ENCODE peak calls at places on chromosomes 13 and 19, in eight cellular contexts. One of them, this sample, is unnamed. For H3K27me3, the result is how much of the 10 kb centered on the place peaks cover.

GRCh38 chr19:35644987-35645679 is 3.0 kb upstream of the COX6B1 start:
- DNase-seq in left ventricle myocardium inferior: peak
- DNase-seq in psoas muscle: peak
- DNase-seq in CD8-positive, alpha-beta T cell: peak
- DNase-seq in stomach: peak
- DNase-seq in fibroblast of lung: peak
- DNase-seq in uterus: peak
- DNase-seq in heart left ventricle: peak
- DNase-seq in this sample: peak

GRCh38 chr19:8481616-8482015 is 20.8 kb downstream of the PRAM1 start:
- DNase-seq in left ventricle myocardium inferior: no peak
- DNase-seq in psoas muscle: no peak
- DNase-seq in CD8-positive, alpha-beta T cell: no peak
- DNase-seq in stomach: no peak
- DNase-seq in fibroblast of lung: no peak
- DNase-seq in uterus: no peak
- DNase-seq in heart left ventricle: no peak
- DNase-seq in this sample: no peak

GRCh38 chr13:31274345-31274870 is 74.6 kb downstream of the B3GLCT start:
- DNase-seq in left ventricle myocardium inferior: peak
- DNase-seq in psoas muscle: no peak
- DNase-seq in CD8-positive, alpha-beta T cell: no peak
- DNase-seq in stomach: no peak
- DNase-seq in fibroblast of lung: no peak
- DNase-seq in uterus: no peak
- DNase-seq in heart left ventricle: no peak
- DNase-seq in this sample: no peak

GRCh38 chr19:24140591-24140990 is 53.6 kb downstream of the ZNF254 start:
- DNase-seq in left ventricle myocardium inferior: no peak
- DNase-seq in psoas muscle: no peak
- DNase-seq in CD8-positive, alpha-beta T cell: no peak
- DNase-seq in stomach: no peak
- DNase-seq in fibroblast of lung: no peak
- DNase-seq in uterus: no peak
- DNase-seq in heart left ventricle: no peak
- DNase-seq in this sample: no peak

GRCh38 chr19:12365372-12366162 is at the start of gene ZNF442:
- DNase-seq in left ventricle myocardium inferior: peak
- DNase-seq in psoas muscle: peak
- DNase-seq in CD8-positive, alpha-beta T cell: peak
- DNase-seq in stomach: peak
- DNase-seq in fibroblast of lung: peak
- DNase-seq in uterus: peak
- DNase-seq in heart left ventricle: peak
- DNase-seq in this sample: peak

GRCh38 chr19:53903055-53903680 is 5.9 kb upstream of the CACNG7 start:
- DNase-seq in left ventricle myocardium inferior: no peak
- DNase-seq in psoas muscle: peak
- DNase-seq in CD8-positive, alpha-beta T cell: peak
- DNase-seq in stomach: no peak
- DNase-seq in fibroblast of lung: peak
- DNase-seq in uterus: no peak
- DNase-seq in heart left ventricle: no peak
- DNase-seq in this sample: no peak

GRCh38 chr19:21202865-21203494 is 61.1 kb downstream of the ZNF431 start:
- DNase-seq in left ventricle myocardium inferior: no peak
- DNase-seq in psoas muscle: no peak
- DNase-seq in CD8-positive, alpha-beta T cell: peak
- DNase-seq in stomach: no peak
- DNase-seq in fibroblast of lung: peak
- DNase-seq in uterus: no peak
- DNase-seq in heart left ventricle: no peak
- DNase-seq in this sample: no peak

GRCh38 chr13:93029536-93029935 is 197.1 kb upstream of the GPC6 start:
- DNase-seq in left ventricle myocardium inferior: no peak
- DNase-seq in psoas muscle: no peak
- DNase-seq in CD8-positive, alpha-beta T cell: no peak
- DNase-seq in stomach: no peak
- DNase-seq in fibroblast of lung: peak
- DNase-seq in uterus: no peak
- DNase-seq in heart left ventricle: no peak
- DNase-seq in this sample: no peak

GRCh38 chr19:45473366-45474190 is 5.8 kb downstream of the FOSB start:
- DNase-seq in left ventricle myocardium inferior: no peak
- DNase-seq in psoas muscle: no peak
- DNase-seq in CD8-positive, alpha-beta T cell: no peak
- DNase-seq in stomach: no peak
- DNase-seq in fibroblast of lung: no peak
- DNase-seq in uterus: no peak
- DNase-seq in heart left ventricle: no peak
- DNase-seq in this sample: no peak

GRCh38 chr13:34176636-34177035 is 358.7 kb downstream of the RFC3 start:
- DNase-seq in left ventricle myocardium inferior: no peak
- DNase-seq in psoas muscle: no peak
- DNase-seq in CD8-positive, alpha-beta T cell: no peak
- DNase-seq in stomach: no peak
- DNase-seq in fibroblast of lung: no peak
- DNase-seq in uterus: no peak
- DNase-seq in heart left ventricle: no peak
- DNase-seq in this sample: no peak

GRCh38 chr19:18788782-18789421 is 2.2 kb downstream of the COMP start:
- DNase-seq in left ventricle myocardium inferior: no peak
- DNase-seq in psoas muscle: no peak
- DNase-seq in CD8-positive, alpha-beta T cell: no peak
- DNase-seq in stomach: no peak
- DNase-seq in fibroblast of lung: no peak
- DNase-seq in uterus: no peak
- DNase-seq in heart left ventricle: no peak
- DNase-seq in this sample: no peak

GRCh38 chr13:48749699-48750473 is 96.2 kb downstream of the CYSLTR2 start:
- DNase-seq in left ventricle myocardium inferior: peak
- DNase-seq in psoas muscle: peak
- DNase-seq in CD8-positive, alpha-beta T cell: peak
- DNase-seq in stomach: peak
- DNase-seq in fibroblast of lung: peak
- DNase-seq in uterus: peak
- DNase-seq in heart left ventricle: peak
- DNase-seq in this sample: peak

GRCh38 chr19:45173816-45174215 is 4.2 kb downstream of the TRAPPC6A start:
- DNase-seq in left ventricle myocardium inferior: no peak
- DNase-seq in psoas muscle: no peak
- DNase-seq in CD8-positive, alpha-beta T cell: no peak
- DNase-seq in stomach: no peak
- DNase-seq in fibroblast of lung: peak
- DNase-seq in uterus: no peak
- DNase-seq in heart left ventricle: no peak
- DNase-seq in this sample: no peak

GRCh38 chr13:41061914-41062837 is 867 bp downstream of the WBP4 start:
- DNase-seq in left ventricle myocardium inferior: no peak
- DNase-seq in psoas muscle: no peak
- DNase-seq in CD8-positive, alpha-beta T cell: no peak
- DNase-seq in stomach: no peak
- DNase-seq in fibroblast of lung: peak
- DNase-seq in uterus: no peak
- DNase-seq in heart left ventricle: no peak
- DNase-seq in this sample: no peak

GRCh38 chr19:46133101-46133627 is 8.7 kb upstream of the IGFL3 start:
- DNase-seq in left ventricle myocardium inferior: no peak
- DNase-seq in psoas muscle: no peak
- DNase-seq in CD8-positive, alpha-beta T cell: no peak
- DNase-seq in stomach: no peak
- DNase-seq in fibroblast of lung: peak
- DNase-seq in uterus: peak
- DNase-seq in heart left ventricle: no peak
- DNase-seq in this sample: no peak

GRCh38 chr19:51156710-51157109 is 14.6 kb downstream of the SIGLEC7 start:
- DNase-seq in left ventricle myocardium inferior: no peak
- DNase-seq in psoas muscle: no peak
- DNase-seq in CD8-positive, alpha-beta T cell: no peak
- DNase-seq in stomach: no peak
- DNase-seq in fibroblast of lung: no peak
- DNase-seq in uterus: no peak
- DNase-seq in heart left ventricle: no peak
- DNase-seq in this sample: no peak
- H3K27me3 ChIP-seq in left ventricle myocardium inferior: half or more
- H3K27me3 ChIP-seq in psoas muscle: under half
- H3K27me3 ChIP-seq in CD8-positive, alpha-beta T cell: under half
- H3K27me3 ChIP-seq in stomach: under half
- H3K27me3 ChIP-seq in fibroblast of lung: under half
- H3K27me3 ChIP-seq in uterus: under half
- H3K27me3 ChIP-seq in heart left ventricle: under half
- H3K27me3 ChIP-seq in this sample: under half

GRCh38 chr19:16449330-16449961 is 22.3 kb downstream of the EPS15L1 start:
- DNase-seq in left ventricle myocardium inferior: no peak
- DNase-seq in psoas muscle: no peak
- DNase-seq in CD8-positive, alpha-beta T cell: no peak
- DNase-seq in stomach: no peak
- DNase-seq in fibroblast of lung: peak
- DNase-seq in uterus: no peak
- DNase-seq in heart left ventricle: no peak
- DNase-seq in this sample: no peak
- H3K27ac ChIP-seq in left ventricle myocardium inferior: peak
- H3K27ac ChIP-seq in psoas muscle: peak
- H3K27ac ChIP-seq in CD8-positive, alpha-beta T cell: no peak
- H3K27ac ChIP-seq in stomach: peak
- H3K27ac ChIP-seq in fibroblast of lung: no peak
- H3K27ac ChIP-seq in uterus: no peak
- H3K27ac ChIP-seq in heart left ventricle: no peak
- H3K27ac ChIP-seq in this sample: no peak

DNA sequence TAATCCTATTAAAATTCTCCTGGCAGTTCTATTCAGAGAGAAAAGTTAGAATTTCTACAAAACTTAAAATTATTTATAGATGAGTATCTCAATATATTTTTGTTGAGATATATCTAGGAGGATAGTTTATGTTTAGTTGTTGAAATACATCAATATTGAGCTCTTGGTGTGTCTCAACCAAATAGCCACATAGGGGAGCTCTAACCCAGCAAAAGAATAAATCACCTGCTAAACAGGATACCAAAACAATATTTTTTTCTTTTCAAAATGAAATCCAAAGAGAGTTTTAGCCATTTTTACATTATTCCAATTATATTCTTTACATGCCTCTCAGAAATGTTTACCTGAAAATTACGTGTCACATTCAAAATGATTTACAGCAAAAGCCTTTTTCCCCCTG is 954.7 kb downstream of the SLITRK6 start:
- DNase-seq in left ventricle myocardium inferior: no peak
- DNase-seq in psoas muscle: no peak
- DNase-seq in CD8-positive, alpha-beta T cell: no peak
- DNase-seq in stomach: no peak
- DNase-seq in fibroblast of lung: peak
- DNase-seq in uterus: no peak
- DNase-seq in heart left ventricle: no peak
- DNase-seq in this sample: no peak
- TF ChIP-seq CTCF in left ventricle myocardium inferior: peak
- TF ChIP-seq CTCF in psoas muscle: no peak
- TF ChIP-seq CTCF in CD8-positive, alpha-beta T cell: no peak
- TF ChIP-seq CTCF in stomach: no peak
- TF ChIP-seq CTCF in fibroblast of lung: peak
- TF ChIP-seq CTCF in uterus: no peak
- TF ChIP-seq CTCF in heart left ventricle: no peak
- TF ChIP-seq CTCF in this sample: no peak

DNA sequence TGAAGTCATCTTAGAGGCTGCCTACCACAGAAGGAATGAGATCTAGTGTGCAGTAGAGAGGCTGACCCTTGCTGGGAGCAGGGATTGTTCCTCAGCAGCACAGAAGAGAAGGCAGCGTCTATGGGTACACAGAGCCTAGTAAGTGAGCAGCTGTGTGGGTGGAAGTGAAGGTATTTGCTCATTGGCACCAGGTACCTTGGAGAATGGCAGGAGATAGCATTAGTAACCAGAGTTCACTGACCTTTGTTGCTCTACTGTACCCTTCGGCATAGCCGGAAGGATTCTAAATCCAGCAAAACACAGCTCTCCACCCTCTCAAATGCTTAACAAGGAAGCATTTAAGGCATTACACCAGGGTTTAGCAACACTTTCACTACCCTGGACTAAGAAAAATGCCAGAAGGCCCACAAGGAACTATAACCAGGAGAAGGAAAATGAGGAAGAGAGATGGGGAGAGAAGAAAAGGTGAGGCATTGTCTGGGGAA is 12.3 kb downstream of the SOX21 start:
- DNase-seq in left ventricle myocardium inferior: no peak
- DNase-seq in psoas muscle: no peak
- DNase-seq in CD8-positive, alpha-beta T cell: no peak
- DNase-seq in stomach: no peak
- DNase-seq in fibroblast of lung: no peak
- DNase-seq in uterus: no peak
- DNase-seq in heart left ventricle: no peak
- DNase-seq in this sample: no peak
- H3K27me3 ChIP-seq in left ventricle myocardium inferior: half or more
- H3K27me3 ChIP-seq in psoas muscle: under half
- H3K27me3 ChIP-seq in CD8-positive, alpha-beta T cell: under half
- H3K27me3 ChIP-seq in stomach: half or more
- H3K27me3 ChIP-seq in fibroblast of lung: under half
- H3K27me3 ChIP-seq in uterus: under half
- H3K27me3 ChIP-seq in heart left ventricle: half or more
- H3K27me3 ChIP-seq in this sample: under half